ENCODE peak calls at places on chromosomes 1 and 21, in four cellular contexts. H is mesendoderm, V is IMR-90, G is neuronal stem cell. E is an unnamed sample.

GRCh38 chr1:19123837-19124236 is 86.2 kb downstream of the UBR4 start:
- DNase-seq in H (no peak), V (no peak), G (no peak), E (no peak)

GRCh38 chr1:2439369-2439768 is 27.0 kb upstream of the PEX10 start:
- DNase-seq in H (no peak), V (no peak), G (no peak), E (no peak)

GRCh38 chr21:15367061-15367626 is 302.3 kb upstream of the NRIP1 start:
- DNase-seq in H (peak; percentile 74), V (no peak), G (no peak), E (no peak)

GRCh38 chr1:224127925-224128819 is 14.3 kb downstream of the FBXO28 start:
- DNase-seq in H (no peak), V (peak; percentile 67), G (no peak), E (no peak)

GRCh38 chr1:91499904-91500755 is 521 bp upstream of the CDC7 start:
- DNase-seq in H (peak; percentile 10), V (no peak), G (no peak), E (no peak)

GRCh38 chr1:15931884-15932283 is 44.0 kb downstream of the ZBTB17 start:
- DNase-seq in H (no peak), V (no peak), G (no peak), E (no peak)

GRCh38 chr1:177953549-177953948 is 16.3 kb downstream of the SEC16B start:
- DNase-seq in H (no peak), V (no peak), G (no peak), E (no peak)

GRCh38 chr1:98749152-98749756 is 87.7 kb downstream of the SNX7 start:
- DNase-seq in H (no peak), V (peak; percentile 7), G (no peak), E (peak; percentile 13)

GRCh38 chr1:203408485-203409229 is 57.7 kb upstream of the FMOD start:
- DNase-seq in H (peak; percentile 7), V (peak; percentile 82), G (no peak), E (peak; percentile 48)

GRCh38 chr1:160030657-160031367 is 978 bp downstream of the PIGM start:
- DNase-seq in H (no peak), V (no peak), G (no peak), E (peak; percentile 2)

GRCh38 chr1:1629430-1630190 is 2.4 kb upstream of the MMP23B start:
- DNase-seq in H (peak; percentile 83), V (no peak), G (no peak), E (no peak)

GRCh38 chr1:221777434-221778072 is 35.7 kb upstream of the DUSP10 start:
- DNase-seq in H (no peak), V (no peak), G (no peak), E (no peak)

GRCh38 chr1:42822833-42823392 is 5.7 kb upstream of the SVBP start:
- DNase-seq in H (no peak), V (peak; percentile 39), G (no peak), E (peak; percentile 46)

GRCh38 chr21:30193201-30193600 is 22.7 kb downstream of the CLDN8 start:
- DNase-seq in H (no peak), V (no peak), G (no peak), E (no peak)

GRCh38 chr1:22798083-22798482 is 87.4 kb downstream of the EPHB2 start:
- DNase-seq in H (no peak), V (no peak), G (no peak), E (no peak)

GRCh38 chr1:107277022-107277421 is 136.2 kb downstream of the NTNG1 start:
- DNase-seq in H (peak; percentile 79), V (peak; percentile 36), G (peak; percentile 37), E (peak; percentile 45)

GRCh38 chr1:198699167-198700015 is 60.6 kb downstream of the PTPRC start:
- DNase-seq in H (peak; percentile 72), V (peak; percentile 28), G (peak; percentile 44), E (peak; percentile 48)

GRCh38 chr1:111110197-111110899 is 29.5 kb downstream of the DRAM2 start:
- DNase-seq in H (no peak), V (peak; percentile 41), G (no peak), E (peak; percentile 14)

GRCh38 chr1:18528616-18529015 is 47.9 kb downstream of the KLHDC7A start:
- DNase-seq in H (no peak), V (no peak), G (no peak), E (no peak)

GRCh38 chr1:203291201-203292096 is 13.9 kb upstream of the BTG2 start:
- DNase-seq in H (no peak), V (no peak), G (no peak), E (peak; percentile 83)

DNA sequence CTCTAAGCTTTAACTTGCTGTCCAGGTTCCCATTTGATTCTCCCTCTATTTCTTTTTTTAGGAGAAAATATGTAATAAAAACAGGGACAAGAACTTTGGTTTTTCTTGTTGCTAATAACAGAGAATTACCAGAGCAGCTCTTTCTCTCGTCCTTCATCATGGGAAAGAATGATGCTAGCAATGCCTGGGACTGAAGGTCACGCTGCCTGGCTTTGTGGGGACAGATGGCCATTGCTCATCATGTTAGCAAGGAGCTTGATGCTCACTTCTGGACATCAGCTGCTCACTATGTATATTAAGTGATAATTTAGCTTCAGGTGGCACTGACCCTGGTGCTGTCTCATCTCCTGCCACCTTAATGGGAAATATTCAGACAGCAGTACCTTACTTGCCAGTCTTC is 77.4 kb upstream of the AKT3 start:
- DNase-seq in H (no peak), V (no peak), G (no peak), E (peak; percentile 35)
- H3K23ac ChIP-seq in H (no peak overlapping the region), V (no peak overlapping the region), G (no peak overlapping the region), E (no peak overlapping the region)

DNA sequence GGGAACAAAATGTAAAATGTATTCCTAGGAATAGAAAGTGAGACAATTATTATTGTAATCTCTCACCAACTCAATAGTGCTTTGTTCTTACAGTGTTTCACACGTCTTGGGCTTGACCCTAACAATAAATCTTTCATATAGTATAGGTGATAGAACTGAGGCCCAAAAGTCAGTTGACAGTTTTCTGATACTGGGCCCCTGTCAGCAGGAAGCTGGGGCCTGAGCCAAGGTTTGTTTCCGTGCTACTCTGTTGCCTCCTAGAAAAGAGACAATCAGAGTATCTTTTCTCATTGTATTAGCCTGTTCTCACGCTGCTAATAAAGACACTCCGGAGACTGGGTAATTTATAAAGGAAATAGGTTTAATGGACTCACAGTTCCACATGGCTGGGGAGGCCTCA is 5.0 kb downstream of the RRP1B start:
- DNase-seq in H (no peak), V (no peak), G (no peak), E (no peak)
- H2BK15ac ChIP-seq in H (no peak overlapping the region), V (no peak overlapping the region), G (no peak overlapping the region), E (no peak overlapping the region)

GRCh38 chr1:33163621-33164071 is 18.2 kb downstream of the TRIM62 start:
- DNase-seq in H (peak; percentile 57), V (peak; percentile 90), G (no peak), E (peak; percentile 53)
- H2AK5ac ChIP-seq in H (no peak overlapping the region), V (peak overlapping the region; percentile 92), G (peak overlapping the region; percentile 48), E (peak overlapping the region; percentile 99)

GRCh38 chr1:86085741-86086411 is 70.7 kb downstream of the COL24A1 start:
- DNase-seq in H (no peak), V (no peak), G (no peak), E (no peak)
- H3K23ac ChIP-seq in H (no peak overlapping the region), V (no peak overlapping the region), G (no peak overlapping the region), E (no peak overlapping the region)

GRCh38 chr1:9793291-9793690 is 30.5 kb downstream of the CLSTN1 start:
- DNase-seq in H (no peak), V (no peak), G (no peak), E (no peak)
- H2BK15ac ChIP-seq in H (no peak overlapping the region), V (no peak overlapping the region), G (no peak overlapping the region), E (no peak overlapping the region)

GRCh38 chr1:27568247-27569087 is 35.5 kb downstream of the AHDC1 start:
- DNase-seq in H (peak; percentile 97), V (peak; percentile 81), G (peak; percentile 91), E (peak; percentile 91)
- H2AK5ac ChIP-seq in H (no peak overlapping the region), V (peak overlapping the region; percentile 74), G (peak overlapping the region; percentile 56), E (peak overlapping the region; percentile 38)

GRCh38 chr1:62198781-62199125 is 4.1 kb downstream of the L1TD1 start:
- DNase-seq in H (peak; percentile 89), V (no peak), G (no peak), E (no peak)

GRCh38 chr1:62194651-62195282 is at the start of gene L1TD1:
- DNase-seq in H (peak; percentile 98), V (no peak), G (peak; percentile 60), E (no peak)

GRCh38 chr1:62196091-62196690 is 1.5 kb downstream of the L1TD1 start:
- DNase-seq in H (peak; percentile 53), V (no peak), G (no peak), E (no peak)

DNA sequence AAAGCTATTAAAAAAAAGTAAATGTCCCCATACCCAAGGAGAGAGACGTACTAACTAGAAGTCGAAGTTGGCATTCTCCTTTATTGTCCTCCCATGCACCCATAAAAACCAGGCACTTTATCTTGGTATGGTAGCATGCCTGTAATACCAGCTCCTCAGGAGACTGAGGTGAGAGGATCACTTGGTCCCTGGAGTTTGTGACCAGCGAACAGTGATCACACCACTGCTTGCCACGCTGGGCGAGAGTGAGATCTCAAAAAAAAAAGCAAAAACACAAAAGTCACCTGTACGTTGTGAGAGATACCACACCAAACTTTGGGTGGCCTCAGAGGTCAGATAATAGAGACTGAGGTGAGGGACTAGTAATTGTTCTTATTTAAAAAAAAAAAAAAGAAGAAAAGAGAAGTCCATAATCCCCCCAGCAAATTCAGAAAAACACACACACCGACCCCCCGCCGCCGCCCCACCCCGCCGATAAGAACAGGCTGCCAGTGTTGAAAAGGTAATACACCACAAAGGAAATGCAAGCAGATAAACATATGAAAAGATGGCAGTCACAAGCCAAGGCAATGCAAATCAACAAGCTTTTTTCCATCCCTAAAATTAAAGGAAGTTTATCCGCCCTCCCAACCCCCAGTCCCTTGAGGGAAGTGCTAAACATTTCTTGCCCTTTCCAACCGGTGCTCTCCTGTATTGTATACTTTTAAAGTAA is 3.6 kb downstream of the L1TD1 start:
- DNase-seq in H (peak; percentile 88), V (no peak), G (no peak), E (no peak)
- H3K23ac ChIP-seq in H (no peak overlapping the region), V (no peak overlapping the region), G (no peak overlapping the region), E (no peak overlapping the region)

DNA sequence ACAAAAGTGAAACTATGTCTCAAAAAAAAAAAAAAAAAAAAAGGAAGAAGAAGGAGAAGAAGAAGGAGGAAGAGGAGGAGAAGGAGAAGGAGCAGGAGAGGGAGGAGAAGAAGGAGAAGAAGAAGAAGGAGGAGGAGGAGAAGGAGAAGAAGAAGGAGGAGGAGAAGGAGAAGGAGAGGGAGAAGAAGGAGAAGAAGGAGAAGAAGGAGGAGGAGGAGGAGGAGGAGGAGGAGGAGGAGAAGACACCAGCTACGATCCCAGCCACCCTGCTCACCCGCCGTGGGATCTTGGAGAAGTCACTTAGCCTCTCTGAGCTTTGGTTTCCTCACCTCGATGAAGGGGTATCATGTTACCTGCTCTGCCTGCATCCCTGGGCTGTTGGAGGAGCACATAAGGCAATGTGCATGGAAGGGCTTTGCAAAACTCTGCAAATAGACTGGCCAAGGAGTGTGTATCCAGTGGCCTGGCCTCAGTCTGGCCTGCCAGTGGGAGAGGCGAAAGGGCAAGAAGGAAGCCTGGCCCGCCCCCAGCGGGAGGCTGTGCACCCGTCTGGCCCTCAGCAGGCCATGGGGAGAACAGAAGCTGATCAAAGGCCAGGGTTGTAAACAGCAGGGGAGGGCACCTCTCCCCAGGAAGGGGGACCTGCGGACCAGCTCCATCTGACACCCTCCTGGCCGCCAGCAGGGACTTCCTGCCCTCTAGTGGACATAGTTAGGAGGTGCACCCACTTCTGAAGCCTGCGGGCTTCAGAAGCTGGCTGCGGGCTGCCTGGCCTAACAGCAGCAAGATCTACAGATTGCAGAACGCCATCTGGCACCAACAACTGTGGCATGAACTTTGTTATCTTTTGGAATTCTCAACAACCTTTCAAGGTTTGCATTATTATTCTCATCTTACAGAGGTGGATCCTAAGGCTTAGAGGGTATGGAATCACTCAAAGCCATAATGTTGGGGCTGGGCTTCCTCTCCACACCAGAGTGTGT is 19.2 kb upstream of the CDK18 start:
- DNase-seq in H (peak; percentile 89), V (peak; percentile 59), G (peak; percentile 77), E (peak; percentile 70)
- H2BK15ac ChIP-seq in H (no peak overlapping the region), V (no peak overlapping the region), G (no peak overlapping the region), E (no peak overlapping the region)

E was measured in mesenchymal stem cell.